ENCODE peak calls at places on chromosomes 16 and 17, in eight cellular contexts. C, F, P, N, B, G, J and M are unnamed samples.

GRCh38 chr17:58531122-58531521 is 16.7 kb upstream of the MTMR4 start:
- DNase-seq in C (no peak), F (no peak), P (no peak), N (no peak), B (no peak), G (no peak), J (no peak), M (no peak)

GRCh38 chr17:35171834-35172233 is 22.4 kb downstream of the SLC35G3 start:
- DNase-seq in C (no peak), F (peak; percentile 6), P (no peak), N (no peak), B (no peak), G (no peak), J (no peak), M (no peak)

GRCh38 chr16:80969114-80969484 is 37.6 kb downstream of the CMC2 start:
- DNase-seq in C (no peak), F (no peak), P (no peak), N (no peak), B (no peak), G (no peak), J (no peak), M (no peak)

GRCh38 chr17:67212716-67213417 is 32.1 kb downstream of the HELZ start:
- DNase-seq in C (no peak), F (no peak), P (no peak), N (no peak), B (no peak), G (no peak), J (no peak), M (no peak)

GRCh38 chr17:17275991-17276390 is 5.1 kb downstream of the COPS3 start:
- DNase-seq in C (no peak), F (no peak), P (no peak), N (no peak), B (no peak), G (no peak), J (no peak), M (no peak)

GRCh38 chr17:74454197-74455024 is 12.0 kb upstream of the CD300A start:
- DNase-seq in C (no peak), F (no peak), P (no peak), N (peak; percentile 94), B (peak; percentile 87), G (no peak), J (peak; percentile 66), M (peak; percentile 96)

GRCh38 chr17:34354637-34355036 is 1.6 kb upstream of the CCL13 start:
- DNase-seq in C (no peak), F (no peak), P (no peak), N (no peak), B (no peak), G (no peak), J (no peak), M (no peak)

GRCh38 chr16:31043352-31043751 is 10.0 kb downstream of the STX4 start:
- DNase-seq in C (no peak), F (no peak), P (no peak), N (no peak), B (no peak), G (no peak), J (no peak), M (no peak)

GRCh38 chr16:86217001-86217890 is 293.1 kb upstream of the FOXF1 start:
- DNase-seq in C (no peak), F (no peak), P (no peak), N (no peak), B (no peak), G (peak; percentile 33), J (no peak), M (peak; percentile 69)

GRCh38 chr16:50195276-50195675 is 42.2 kb downstream of the TENT4B start:
- DNase-seq in C (no peak), F (no peak), P (no peak), N (no peak), B (no peak), G (no peak), J (no peak), M (no peak)

GRCh38 chr16:10033561-10033960 is 148.7 kb downstream of the GRIN2A start:
- DNase-seq in C (no peak), F (no peak), P (no peak), N (no peak), B (no peak), G (no peak), J (no peak), M (no peak)

GRCh38 chr17:41786227-41787020 is at the start of gene JUP:
- DNase-seq in C (peak; percentile 100), F (peak; percentile 91), P (peak; percentile 100), N (peak; percentile 100), B (peak; percentile 100), G (peak; percentile 100), J (peak; percentile 99), M (peak; percentile 98)

GRCh38 chr17:11144358-11145233 is 96.4 kb upstream of the SHISA6 start:
- DNase-seq in C (peak; percentile 63), F (no peak), P (peak; percentile 68), N (peak; percentile 67), B (no peak), G (no peak), J (no peak), M (no peak)

GRCh38 chr17:9307313-9307998 is 268.2 kb downstream of the STX8 start:
- DNase-seq in C (no peak), F (no peak), P (no peak), N (no peak), B (no peak), G (no peak), J (no peak), M (no peak)

GRCh38 chr16:49698931-49699715 is 156.8 kb downstream of the ZNF423 start:
- DNase-seq in C (no peak), F (no peak), P (no peak), N (no peak), B (no peak), G (no peak), J (no peak), M (no peak)

GRCh38 chr17:73371285-73371684 is 59.5 kb upstream of the CDC42EP4 start:
- DNase-seq in C (no peak), F (no peak), P (no peak), N (no peak), B (no peak), G (no peak), J (no peak), M (no peak)

GRCh38 chr17:2061441-2061797 is 6.5 kb downstream of the HIC1 start:
- DNase-seq in C (no peak), F (no peak), P (no peak), N (no peak), B (no peak), G (no peak), J (no peak), M (no peak)

GRCh38 chr17:17398188-17398927 is 78.4 kb upstream of the MED9 start:
- DNase-seq in C (no peak), F (no peak), P (no peak), N (no peak), B (no peak), G (no peak), J (no peak), M (no peak)

GRCh38 chr17:56305017-56305416 is 151.7 kb downstream of the ANKFN1 start:
- DNase-seq in C (no peak), F (no peak), P (no peak), N (no peak), B (no peak), G (no peak), J (no peak), M (no peak)

GRCh38 chr17:79838541-79839274 is 532 bp downstream of the CBX4 start:
- DNase-seq in C (peak; percentile 70), F (peak; percentile 52), P (peak; percentile 55), N (peak; percentile 63), B (peak; percentile 72), G (no peak), J (no peak), M (peak; percentile 91)

GRCh38 chr17:2749058-2749783 is at the start of gene CCDC92B:
- DNase-seq in C (no peak), F (no peak), P (no peak), N (no peak), B (no peak), G (no peak), J (no peak), M (no peak)

GRCh38 chr17:16516594-16517018 is 24.6 kb upstream of the LRRC75A start:
- DNase-seq in C (peak; percentile 47), F (no peak), P (no peak), N (no peak), B (no peak), G (no peak), J (peak; percentile 22), M (no peak)

GRCh38 chr17:75783803-75784472 is 668 bp upstream of the UNK start:
- DNase-seq in C (no peak), F (peak; percentile 35), P (peak; percentile 60), N (peak; percentile 44), B (peak; percentile 68), G (no peak), J (no peak), M (peak; percentile 89)
- TF ChIP-seq POLR2A in C (no peak), F (no peak), P (no peak), N (no peak), B (no peak), G (no peak), J (no peak), M (no peak)

GRCh38 chr16:15934991-15935390 is 14.4 kb upstream of the ABCC1 start:
- DNase-seq in C (no peak), F (no peak), P (no peak), N (no peak), B (no peak), G (no peak), J (no peak), M (no peak)
- H3K4me1 ChIP-seq in C (no peaks in the 10 kb centered on the region), F (no peaks in the 10 kb centered on the region), P (no peaks in the 10 kb centered on the region), N (no peaks in the 10 kb centered on the region), B (no peaks in the 10 kb centered on the region), G (no peaks in the 10 kb centered on the region), J (no peaks in the 10 kb centered on the region), M (no peaks in the 10 kb centered on the region)

GRCh38 chr17:39753514-39754160 is 15.9 kb downstream of the GRB7 start:
- DNase-seq in C (no peak), F (peak; percentile 78), P (peak; percentile 67), N (peak; percentile 72), B (peak; percentile 76), G (no peak), J (no peak), M (peak; percentile 95)
- TF ChIP-seq POLR2A in C (peak; percentile 31), F (peak; percentile 17), P (no peak), N (no peak), B (no peak), G (no peak), J (no peak), M (no peak)

DNA sequence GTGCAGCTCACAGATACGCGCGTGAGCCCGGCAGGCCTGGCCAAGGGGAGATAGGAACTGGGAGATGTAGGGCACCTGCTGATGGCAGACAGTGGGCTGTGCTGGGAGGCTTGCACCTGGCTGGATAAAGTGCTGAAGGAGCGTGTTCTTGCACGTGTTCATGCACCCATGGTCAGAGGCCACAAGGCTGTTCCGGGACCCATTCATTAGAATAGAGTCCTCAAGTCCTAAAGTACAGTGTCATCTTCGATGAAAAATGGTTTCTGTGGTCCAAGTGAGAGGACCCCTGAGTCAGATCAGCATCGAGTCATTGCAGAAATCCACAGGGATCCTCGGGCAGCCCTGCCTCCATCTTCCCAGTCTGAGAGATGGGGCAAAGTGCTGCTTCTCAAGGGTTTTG is 236.4 kb downstream of the CCDC182 start:
- DNase-seq in C (no peak), F (no peak), P (no peak), N (no peak), B (no peak), G (no peak), J (no peak), M (no peak)
- H3K4me1 ChIP-seq in C (peaks cover 28% of the 10 kb centered on the region), F (no peaks in the 10 kb centered on the region), P (peaks cover 18% of the 10 kb centered on the region), N (peaks cover 3% of the 10 kb centered on the region), B (no peaks in the 10 kb centered on the region), G (no peaks in the 10 kb centered on the region), J (peaks cover 2% of the 10 kb centered on the region), M (peaks cover 48% of the 10 kb centered on the region)